ENCODE peak calls at places on chromosomes 3 and 15, in seven cellular contexts. G, C, O, P, A, X and Y are unnamed samples.
A peak's percentile ranks its signal among the peaks of the same experiment; 100 is the strongest.

GRCh38 chr3:186342197-186342596 is 19.8 kb downstream of the DGKG start:
- DNase-seq in G (no peak), C (peak; percentile 40), O (no peak), P (no peak), A (no peak), X (no peak), Y (no peak)

GRCh38 chr15:39157902-39158301 is 423.0 kb upstream of the THBS1 start:
- DNase-seq in G (no peak), C (no peak), O (no peak), P (no peak), A (no peak), X (no peak), Y (no peak)

GRCh38 chr3:19866751-19867347 is 67.2 kb downstream of the EFHB start:
- DNase-seq in G (peak; percentile 78), C (peak; percentile 70), O (no peak), P (peak; percentile 24), A (peak; percentile 32), X (peak; percentile 55), Y (peak; percentile 17)

GRCh38 chr15:38129531-38130199 is 123.0 kb upstream of the SPRED1 start:
- DNase-seq in G (peak; percentile 100), C (peak; percentile 86), O (no peak), P (no peak), A (no peak), X (no peak), Y (peak; percentile 85)

GRCh38 chr3:193827039-193827669 is 234.1 kb downstream of the OPA1 start:
- DNase-seq in G (no peak), C (no peak), O (no peak), P (no peak), A (no peak), X (no peak), Y (no peak)

GRCh38 chr3:17032407-17033034 is 147.8 kb downstream of the PLCL2 start:
- DNase-seq in G (peak; percentile 63), C (peak; percentile 30), O (no peak), P (no peak), A (no peak), X (no peak), Y (no peak)

GRCh38 chr3:135531996-135532395 is 433.5 kb upstream of the PPP2R3A start:
- DNase-seq in G (no peak), C (no peak), O (no peak), P (no peak), A (no peak), X (no peak), Y (no peak)

GRCh38 chr3:111577798-111578685 is 17.1 kb downstream of the ZBED2 start:
- DNase-seq in G (peak; percentile 89), C (no peak), O (no peak), P (no peak), A (no peak), X (no peak), Y (peak; percentile 70)

GRCh38 chr15:49986326-49986725 is 132.7 kb downstream of the ATP8B4 start:
- DNase-seq in G (no peak), C (no peak), O (no peak), P (no peak), A (no peak), X (no peak), Y (no peak)

GRCh38 chr3:127674099-127674792 is 1.5 kb downstream of the ABTB1 start:
- DNase-seq in G (no peak), C (no peak), O (peak; percentile 41), P (no peak), A (peak; percentile 24), X (no peak), Y (no peak)

GRCh38 chr3:22360977-22361376 is 610.0 kb upstream of the ZNF385D start:
- DNase-seq in G (peak; percentile 41), C (peak; percentile 31), O (no peak), P (no peak), A (no peak), X (no peak), Y (no peak)

GRCh38 chr15:25811481-25811906 is 51.6 kb downstream of the ATP10A start:
- DNase-seq in G (no peak), C (no peak), O (no peak), P (no peak), A (peak; percentile 28), X (no peak), Y (no peak)

GRCh38 chr3:185549651-185550111 is 2.7 kb downstream of the LIPH start:
- DNase-seq in G (peak; percentile 54), C (no peak), O (no peak), P (no peak), A (no peak), X (no peak), Y (no peak)

GRCh38 chr3:183809209-183809608 is 16.2 kb downstream of the MAP6D1 start:
- DNase-seq in G (no peak), C (no peak), O (no peak), P (no peak), A (no peak), X (no peak), Y (no peak)

GRCh38 chr3:56624725-56625124 is 58.3 kb downstream of the TASOR start:
- DNase-seq in G (peak; percentile 41), C (no peak), O (no peak), P (no peak), A (no peak), X (no peak), Y (peak; percentile 9)

GRCh38 chr3:56621686-56622085 is 61.4 kb downstream of the TASOR start:
- DNase-seq in G (no peak), C (no peak), O (no peak), P (no peak), A (no peak), X (no peak), Y (no peak)

GRCh38 chr3:56616479-56617006 is 59.6 kb downstream of the CCDC66 start:
- DNase-seq in G (no peak), C (no peak), O (no peak), P (no peak), A (peak; percentile 16), X (no peak), Y (no peak)

GRCh38 chr3:56622381-56622780 is 60.7 kb downstream of the TASOR start:
- DNase-seq in G (no peak), C (no peak), O (no peak), P (no peak), A (no peak), X (no peak), Y (no peak)

GRCh38 chr3:56620371-56620770 is 62.7 kb downstream of the TASOR start:
- DNase-seq in G (peak; percentile 13), C (no peak), O (no peak), P (no peak), A (no peak), X (no peak), Y (no peak)
- H3K4me3 ChIP-seq in G (no peak overlapping the region), C (no peak overlapping the region), O (no peak overlapping the region), P (no peak overlapping the region), A (no peak overlapping the region), X (no peak overlapping the region), Y (no peak overlapping the region)

DNA sequence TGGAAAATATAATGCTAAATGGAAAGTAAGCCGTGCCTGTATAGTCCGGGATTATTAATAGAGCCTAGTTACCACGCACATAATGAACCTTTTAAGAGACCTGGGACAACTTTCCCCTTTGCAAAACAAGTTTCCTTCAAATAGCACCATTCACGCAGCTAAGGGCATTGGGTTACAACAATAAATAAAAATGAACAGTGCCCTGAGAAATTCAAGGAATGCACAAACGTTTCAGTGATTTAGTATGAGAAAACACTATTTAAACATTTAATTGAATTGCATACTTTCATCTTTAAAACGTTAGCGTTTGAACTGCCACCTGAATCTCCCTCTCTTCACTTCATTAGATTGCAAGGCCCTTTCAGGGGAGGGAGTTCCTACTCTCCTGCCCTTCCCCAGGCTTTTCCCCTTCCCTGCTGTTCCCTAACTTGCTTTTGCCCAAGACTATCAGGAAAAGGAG is 46.3 kb downstream of the SMAD6 start:
- DNase-seq in G (peak; percentile 69), C (no peak), O (no peak), P (no peak), A (no peak), X (no peak), Y (peak; percentile 68)
- H3K4me3 ChIP-seq in G (no peak overlapping the region), C (no peak overlapping the region), O (no peak overlapping the region), P (no peak overlapping the region), A (no peak overlapping the region), X (no peak overlapping the region), Y (no peak overlapping the region)

DNA sequence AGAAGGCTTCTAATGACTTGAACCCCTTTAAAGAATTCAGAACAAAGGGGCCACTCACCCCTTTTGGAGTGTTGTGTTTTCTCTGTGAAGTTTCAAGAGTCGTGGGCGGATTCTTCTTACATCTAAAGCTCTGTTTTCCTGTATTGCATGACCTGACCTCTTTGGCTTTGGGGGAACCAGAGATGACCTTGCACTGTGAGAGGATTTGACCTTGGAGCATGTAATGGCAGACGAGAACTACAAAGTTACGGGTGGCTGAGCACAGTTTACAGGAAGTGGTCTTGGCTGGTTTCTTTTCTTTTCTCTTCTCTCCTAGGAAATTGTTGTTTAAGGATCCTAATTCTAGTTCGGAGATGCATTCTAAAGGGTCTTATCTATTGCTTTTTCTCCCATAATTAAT is 6.2 kb upstream of the BDH1 start:
- DNase-seq in G (no peak), C (no peak), O (no peak), P (no peak), A (no peak), X (no peak), Y (no peak)
- H3K4me3 ChIP-seq in G (no peak overlapping the region), C (no peak overlapping the region), O (no peak overlapping the region), P (no peak overlapping the region), A (no peak overlapping the region), X (no peak overlapping the region), Y (no peak overlapping the region)

GRCh38 chr3:161230621-161231195 is 9.6 kb downstream of the NMD3 start:
- DNase-seq in G (no peak), C (no peak), O (no peak), P (no peak), A (no peak), X (no peak), Y (no peak)
- H3K4me3 ChIP-seq in G (no peak overlapping the region), C (no peak overlapping the region), O (no peak overlapping the region), P (no peak overlapping the region), A (no peak overlapping the region), X (no peak overlapping the region), Y (no peak overlapping the region)

GRCh38 chr3:50264389-50264963 is 4.5 kb upstream of the SEMA3B start:
- DNase-seq in G (peak; percentile 86), C (peak; percentile 54), O (no peak), P (peak; percentile 28), A (no peak), X (no peak), Y (peak; percentile 84)

GRCh38 chr3:50265988-50266387 is 3.0 kb upstream of the SEMA3B start:
- DNase-seq in G (no peak), C (no peak), O (no peak), P (no peak), A (no peak), X (no peak), Y (no peak)

GRCh38 chr3:50266808-50267207 is 2.1 kb upstream of the SEMA3B start:
- DNase-seq in G (no peak), C (no peak), O (no peak), P (no peak), A (no peak), X (no peak), Y (no peak)

GRCh38 chr3:50263443-50264388 is 5.2 kb upstream of the SEMA3B start:
- DNase-seq in G (no peak), C (no peak), O (no peak), P (no peak), A (no peak), X (no peak), Y (no peak)

GRCh38 chr3:50264964-50265485 is 3.9 kb upstream of the SEMA3B start:
- DNase-seq in G (no peak), C (no peak), O (no peak), P (no peak), A (no peak), X (no peak), Y (no peak)
- H3K4me3 ChIP-seq in G (no peak overlapping the region), C (no peak overlapping the region), O (peak overlapping the region; percentile 7), P (no peak overlapping the region), A (no peak overlapping the region), X (no peak overlapping the region), Y (no peak overlapping the region)